ENCODE peak calls at places on chromosome 17, in ten cellular contexts. J is NCI-H1092; A is RWPE1; N is left ventricle myocardium inferior; X is stimulated activated CD8-positive, alpha-beta memory T cell treated with anti-CD3 and anti-CD28 coated beads, Interleukin-4, amount 100 ng/mL, for 24 hours; M is activated T-cell treated with anti-CD3 and anti-CD28 coated beads, Interleukin-2, amount 50 U/mL, for 24 hours; R is colonic mucosa; T is stomach; H is iPS DF 6.9; Q is effector CD4-positive, alpha-beta T cell. U is an unnamed sample.

GRCh38 chr17:17096438-17097178 is 54.4 kb downstream of the MPRIP start:
- DNase-seq in J (no peak), A (no peak), N (no peak), X (no peak), M (no peak), R (no peak), T (no peak), H (no peak), Q (no peak), U (peak)

GRCh38 chr17:83156408-83156807 is 77.0 kb downstream of the METRNL start:
- DNase-seq in J (no peak), A (no peak), N (no peak), X (no peak), M (no peak), R (no peak), T (no peak), H (no peak), Q (no peak), U (no peak)

GRCh38 chr17:82836823-82837357 is 2.9 kb downstream of the ZNF750 start:
- DNase-seq in J (no peak), A (no peak), N (no peak), X (no peak), M (no peak), R (no peak), T (no peak), H (no peak), Q (no peak), U (peak)

GRCh38 chr17:28760987-28761562 is 17.3 kb downstream of the TRAF4 start:
- DNase-seq in J (peak), A (no peak), N (peak), X (no peak), M (no peak), R (peak), T (peak), H (no peak), Q (no peak), U (peak)

GRCh38 chr17:9272506-9272905 is 251.2 kb downstream of the NTN1 start:
- DNase-seq in J (no peak), A (no peak), N (no peak), X (no peak), M (no peak), R (no peak), T (no peak), H (no peak), Q (no peak), U (no peak)

GRCh38 chr17:2048805-2049204 is 6.1 kb upstream of the HIC1 start:
- DNase-seq in J (no peak), A (no peak), N (no peak), X (no peak), M (no peak), R (no peak), T (no peak), H (no peak), Q (no peak), U (no peak)

GRCh38 chr17:17535957-17536356 is 39.8 kb upstream of the RASD1 start:
- DNase-seq in J (no peak), A (no peak), N (peak), X (no peak), M (no peak), R (peak), T (peak), H (no peak), Q (no peak), U (peak)

GRCh38 chr17:42518046-42518754 is 17.8 kb upstream of the NAGLU start:
- DNase-seq in J (no peak), A (peak), N (peak), X (no peak), M (no peak), R (peak), T (peak), H (no peak), Q (no peak), U (peak)

GRCh38 chr17:29758255-29758654 is 135.5 kb upstream of the CORO6 start:
- DNase-seq in J (no peak), A (no peak), N (no peak), X (no peak), M (no peak), R (no peak), T (no peak), H (no peak), Q (no peak), U (no peak)

GRCh38 chr17:32689348-32689747 is 187.6 kb downstream of the MYO1D start:
- DNase-seq in J (no peak), A (no peak), N (no peak), X (no peak), M (no peak), R (no peak), T (no peak), H (no peak), Q (no peak), U (no peak)